ENCODE peak calls at places on chromosomes 13 and 19, in ten cellular contexts. I is NCI-H1105; L is iPS-NIHi11; R is GDM1; M is T-helper 2 cell; A is stimulated activated CD8-positive, alpha-beta memory T cell treated with anti-CD3 and anti-CD28 coated beads, Interleukin-2, amount 100 ng/mL, for 1 hour; P is epithelial cell of esophagus; X is tibial nerve; N is activated T-cell treated with anti-CD3 and anti-CD28 coated beads, Interleukin-2, amount 50 U/mL, for 24 hours; T is memory B cell. D is an unnamed sample.

GRCh38 chr19:14434543-14435319 is 1.6 kb downstream of the PKN1 start:
- DNase-seq in I (no peak), L (no peak), R (no peak), M (no peak), A (no peak), P (peak), X (no peak), N (peak), T (no peak), D (no peak)

GRCh38 chr13:70844391-70845108 is 736.3 kb upstream of the KLHL1 start:
- DNase-seq in I (no peak), L (no peak), R (no peak), M (no peak), A (no peak), P (no peak), X (no peak), N (no peak), T (no peak), D (no peak)

GRCh38 chr13:113934576-113934975 is 39.3 kb downstream of the C13orf46 start:
- DNase-seq in I (no peak), L (no peak), R (no peak), M (no peak), A (no peak), P (no peak), X (peak), N (no peak), T (no peak), D (no peak)

GRCh38 chr19:13052447-13053232 is 50.0 kb downstream of the LYL1 start:
- DNase-seq in I (no peak), L (no peak), R (no peak), M (no peak), A (no peak), P (no peak), X (no peak), N (no peak), T (no peak), D (no peak)

GRCh38 chr19:5693195-5694166 is 3.4 kb downstream of the RPL36 start:
- DNase-seq in I (no peak), L (no peak), R (no peak), M (no peak), A (no peak), P (peak), X (no peak), N (peak), T (no peak), D (no peak)

GRCh38 chr19:1826557-1827521 is 14.8 kb upstream of the ATP8B3 start:
- DNase-seq in I (no peak), L (peak), R (no peak), M (no peak), A (no peak), P (no peak), X (no peak), N (no peak), T (no peak), D (no peak)

GRCh38 chr13:50132937-50133276 is 117.7 kb downstream of the KCNRG start:
- DNase-seq in I (no peak), L (no peak), R (no peak), M (no peak), A (no peak), P (no peak), X (no peak), N (no peak), T (no peak), D (no peak)

GRCh38 chr19:5717215-5717614 is 2.7 kb downstream of the LONP1 start:
- DNase-seq in I (no peak), L (no peak), R (no peak), M (no peak), A (no peak), P (no peak), X (no peak), N (no peak), T (no peak), D (no peak)

GRCh38 chr13:28622286-28622685 is 36.6 kb upstream of the POMP start:
- DNase-seq in I (no peak), L (no peak), R (no peak), M (no peak), A (no peak), P (no peak), X (no peak), N (no peak), T (no peak), D (no peak)

GRCh38 chr19:56838930-56839664 is 1.4 kb downstream of the PEG3 start:
- DNase-seq in I (no peak), L (no peak), R (no peak), M (no peak), A (no peak), P (peak), X (peak), N (no peak), T (no peak), D (no peak)

GRCh38 chr13:21060063-21060826 is 1.1 kb downstream of the LATS2 start:
- DNase-seq in I (no peak), L (peak), R (peak), M (no peak), A (no peak), P (peak), X (no peak), N (peak), T (no peak), D (no peak)

GRCh38 chr19:17794731-17795494 is at the start of gene B3GNT3:
- DNase-seq in I (peak), L (peak), R (no peak), M (no peak), A (no peak), P (peak), X (no peak), N (peak), T (no peak), D (no peak)

GRCh38 chr13:113573065-113573464 is 11.5 kb upstream of the TFDP1 start:
- DNase-seq in I (no peak), L (no peak), R (no peak), M (no peak), A (no peak), P (peak), X (no peak), N (no peak), T (no peak), D (no peak)

GRCh38 chr13:74129500-74130144 is 4.6 kb downstream of the KLF12 start:
- DNase-seq in I (no peak), L (no peak), R (no peak), M (no peak), A (no peak), P (no peak), X (no peak), N (peak), T (no peak), D (no peak)

GRCh38 chr13:35785563-35786327 is 309.3 kb upstream of the MAB21L1 start:
- DNase-seq in I (peak), L (no peak), R (no peak), M (no peak), A (no peak), P (no peak), X (no peak), N (no peak), T (no peak), D (no peak)

GRCh38 chr13:22703601-22704209 is 477.1 kb upstream of the SGCG start:
- DNase-seq in I (no peak), L (peak), R (no peak), M (no peak), A (no peak), P (peak), X (no peak), N (no peak), T (no peak), D (no peak)

GRCh38 chr19:21101511-21102242 is 19.7 kb downstream of the ZNF714 start:
- DNase-seq in I (no peak), L (no peak), R (no peak), M (no peak), A (no peak), P (peak), X (no peak), N (no peak), T (no peak), D (no peak)

GRCh38 chr13:111542530-111543341 is 222.3 kb downstream of the TEX29 start:
- DNase-seq in I (no peak), L (no peak), R (no peak), M (no peak), A (no peak), P (no peak), X (no peak), N (no peak), T (no peak), D (no peak)

D was measured in central memory CD8-positive, alpha-beta T cell.